ENCODE peak calls at places on chromosome 11, in nine cellular contexts. R, V, H, K, Y, A, O, M and L are unnamed samples. For H3K4me1, the result is how much of the 10 kb centered on the place peaks cover.

GRCh38 chr11:118902336-118903203 is 18.9 kb downstream of the CXCR5 start:
- DNase-seq in R (no peak), V (peak), H (no peak), K (no peak), Y (no peak), A (no peak), O (no peak), M (no peak), L (no peak)

GRCh38 chr11:35477871-35478270 is 47.5 kb downstream of the PAMR1 start:
- DNase-seq in R (peak), V (no peak), H (no peak), K (no peak), Y (no peak), A (no peak), O (no peak), M (no peak), L (no peak)

GRCh38 chr11:1302041-1302460 is 7.4 kb downstream of the TOLLIP start:
- DNase-seq in R (no peak), V (peak), H (no peak), K (no peak), Y (no peak), A (no peak), O (no peak), M (no peak), L (no peak)

GRCh38 chr11:134032501-134033091 is 36.3 kb upstream of the JAM3 start:
- DNase-seq in R (no peak), V (peak), H (no peak), K (no peak), Y (peak), A (peak), O (no peak), M (no peak), L (no peak)

GRCh38 chr11:120912504-120912903 is 111.4 kb upstream of the TBCEL start:
- DNase-seq in R (peak), V (no peak), H (peak), K (peak), Y (no peak), A (no peak), O (no peak), M (peak), L (no peak)

GRCh38 chr11:86067230-86068137 is 1.4 kb downstream of the PICALM start:
- DNase-seq in R (no peak), V (no peak), H (peak), K (peak), Y (no peak), A (no peak), O (no peak), M (no peak), L (peak)

GRCh38 chr11:46674463-46675287 is 25.7 kb downstream of the ARHGAP1 start:
- DNase-seq in R (peak), V (peak), H (peak), K (no peak), Y (peak), A (peak), O (no peak), M (no peak), L (no peak)

GRCh38 chr11:7603031-7603781 is 70.1 kb downstream of the CYB5R2 start:
- DNase-seq in R (no peak), V (no peak), H (no peak), K (no peak), Y (no peak), A (no peak), O (no peak), M (no peak), L (no peak)

GRCh38 chr11:33412231-33412630 is 155.1 kb downstream of the HIPK3 start:
- DNase-seq in R (no peak), V (no peak), H (no peak), K (no peak), Y (no peak), A (no peak), O (no peak), M (no peak), L (no peak)

GRCh38 chr11:27698872-27699241 is 1.4 kb downstream of the BDNF start:
- DNase-seq in R (peak), V (peak), H (peak), K (peak), Y (no peak), A (peak), O (peak), M (peak), L (peak)

GRCh38 chr11:69508974-69509373 is 27.5 kb downstream of the LINC01488 start:
- DNase-seq in R (no peak), V (peak), H (no peak), K (no peak), Y (no peak), A (no peak), O (no peak), M (no peak), L (no peak)

GRCh38 chr11:71182791-71183556 is 69.4 kb downstream of the SHANK2 start:
- DNase-seq in R (no peak), V (peak), H (no peak), K (peak), Y (no peak), A (no peak), O (peak), M (no peak), L (peak)

GRCh38 chr11:469684-470667 is 19.9 kb downstream of the PTDSS2 start:
- DNase-seq in R (no peak), V (peak), H (no peak), K (no peak), Y (no peak), A (peak), O (peak), M (peak), L (peak)

GRCh38 chr11:73206751-73207280 is 11.3 kb upstream of the P2RY2 start:
- DNase-seq in R (no peak), V (no peak), H (no peak), K (no peak), Y (no peak), A (no peak), O (no peak), M (no peak), L (no peak)

GRCh38 chr11:28049338-28050216 is 58.4 kb downstream of the KIF18A start:
- DNase-seq in R (no peak), V (no peak), H (no peak), K (no peak), Y (no peak), A (no peak), O (no peak), M (peak), L (peak)

GRCh38 chr11:134277176-134278001 is 1.2 kb downstream of the GLB1L3 start:
- DNase-seq in R (peak), V (no peak), H (no peak), K (no peak), Y (no peak), A (no peak), O (no peak), M (no peak), L (no peak)

GRCh38 chr11:46826310-46827044 is 19.6 kb downstream of the CKAP5 start:
- DNase-seq in R (peak), V (peak), H (peak), K (peak), Y (peak), A (peak), O (peak), M (peak), L (peak)

GRCh38 chr11:31214337-31214736 is 155.2 kb downstream of the DCDC1 start:
- DNase-seq in R (peak), V (no peak), H (no peak), K (no peak), Y (no peak), A (no peak), O (no peak), M (no peak), L (no peak)

DNA sequence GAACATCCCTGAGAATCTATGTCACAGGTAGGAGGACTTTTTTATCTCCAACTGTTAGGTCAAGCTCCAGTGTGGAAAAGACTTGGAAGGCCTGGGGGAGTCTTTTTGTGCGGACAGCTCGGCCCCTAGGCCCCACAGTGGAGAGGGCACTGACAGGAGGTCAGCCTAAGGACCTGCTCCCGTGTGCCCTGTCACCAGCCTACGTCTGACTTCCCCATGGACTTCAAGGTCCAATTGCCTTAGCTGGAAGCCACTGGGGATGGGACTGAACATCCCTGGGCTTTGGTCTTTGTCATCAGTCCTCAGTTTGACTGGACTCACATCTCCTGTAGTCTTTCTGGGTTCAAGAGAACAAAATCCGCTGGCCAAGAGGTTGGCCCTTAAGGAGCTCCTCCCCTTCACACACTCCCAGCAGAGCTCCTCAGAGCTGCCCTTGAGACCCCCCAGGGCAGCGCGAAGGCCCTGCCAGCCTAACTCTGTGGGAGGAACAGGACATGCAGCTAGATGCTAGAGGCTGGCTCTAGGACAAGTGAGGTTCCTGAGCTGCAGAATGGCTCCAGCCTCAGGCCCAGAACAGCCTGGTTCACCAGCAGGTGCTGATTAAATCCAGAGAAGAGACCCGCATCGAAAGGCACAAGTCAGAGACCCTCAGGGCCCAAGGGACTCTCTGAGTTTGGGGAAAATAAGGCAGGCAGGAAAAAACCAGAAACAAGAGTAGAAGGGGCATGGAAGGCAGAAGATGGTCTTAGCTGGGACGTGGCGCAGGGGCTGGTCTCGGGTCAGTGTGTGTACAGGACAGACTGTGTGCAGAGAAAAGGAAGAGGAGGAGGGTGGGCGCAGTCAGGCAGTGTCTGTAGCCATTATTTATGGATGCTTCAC is 31.6 kb downstream of the PPP2R1B start:
- DNase-seq in R (no peak), V (no peak), H (no peak), K (no peak), Y (no peak), A (no peak), O (no peak), M (no peak), L (no peak)
- H3K4me1 ChIP-seq in R (under half), V (half or more), H (under half), K (under half), Y (under half), A (half or more), O (half or more), M (half or more), L (under half)

GRCh38 chr11:78216021-78216420 is 27.3 kb downstream of the USP35 start:
- DNase-seq in R (no peak), V (no peak), H (no peak), K (no peak), Y (no peak), A (no peak), O (no peak), M (no peak), L (no peak)

GRCh38 chr11:78214331-78215194 is 25.8 kb downstream of the USP35 start:
- DNase-seq in R (no peak), V (no peak), H (no peak), K (no peak), Y (no peak), A (no peak), O (no peak), M (no peak), L (no peak)

GRCh38 chr11:78211565-78211964 is 22.8 kb downstream of the USP35 start:
- DNase-seq in R (no peak), V (no peak), H (no peak), K (no peak), Y (no peak), A (no peak), O (no peak), M (no peak), L (no peak)

GRCh38 chr11:78212586-78213371 is 24.1 kb downstream of the USP35 start:
- DNase-seq in R (no peak), V (peak), H (no peak), K (no peak), Y (no peak), A (no peak), O (no peak), M (peak), L (no peak)

GRCh38 chr11:78213526-78214330 is 25.0 kb downstream of the USP35 start:
- DNase-seq in R (no peak), V (peak), H (no peak), K (no peak), Y (no peak), A (no peak), O (no peak), M (no peak), L (no peak)
- H3K27ac ChIP-seq in R (no peak), V (no peak), H (no peak), K (no peak), Y (no peak), A (no peak), O (peak), M (no peak), L (no peak)

GRCh38 chr11:64089027-64089360 is 53.3 kb downstream of the FLRT1 start:
- DNase-seq in R (no peak), V (no peak), H (no peak), K (no peak), Y (no peak), A (no peak), O (no peak), M (no peak), L (no peak)
- H3K4me1 ChIP-seq in R (under half), V (half or more), H (under half), K (under half), Y (under half), A (under half), O (under half), M (under half), L (under half)

GRCh38 chr11:111310723-111311122 is 12.4 kb downstream of the POU2AF3 start:
- DNase-seq in R (no peak), V (no peak), H (no peak), K (peak), Y (no peak), A (no peak), O (no peak), M (no peak), L (no peak)
- H3K27ac ChIP-seq in R (no peak), V (no peak), H (no peak), K (no peak), Y (no peak), A (no peak), O (no peak), M (no peak), L (no peak)

DNA sequence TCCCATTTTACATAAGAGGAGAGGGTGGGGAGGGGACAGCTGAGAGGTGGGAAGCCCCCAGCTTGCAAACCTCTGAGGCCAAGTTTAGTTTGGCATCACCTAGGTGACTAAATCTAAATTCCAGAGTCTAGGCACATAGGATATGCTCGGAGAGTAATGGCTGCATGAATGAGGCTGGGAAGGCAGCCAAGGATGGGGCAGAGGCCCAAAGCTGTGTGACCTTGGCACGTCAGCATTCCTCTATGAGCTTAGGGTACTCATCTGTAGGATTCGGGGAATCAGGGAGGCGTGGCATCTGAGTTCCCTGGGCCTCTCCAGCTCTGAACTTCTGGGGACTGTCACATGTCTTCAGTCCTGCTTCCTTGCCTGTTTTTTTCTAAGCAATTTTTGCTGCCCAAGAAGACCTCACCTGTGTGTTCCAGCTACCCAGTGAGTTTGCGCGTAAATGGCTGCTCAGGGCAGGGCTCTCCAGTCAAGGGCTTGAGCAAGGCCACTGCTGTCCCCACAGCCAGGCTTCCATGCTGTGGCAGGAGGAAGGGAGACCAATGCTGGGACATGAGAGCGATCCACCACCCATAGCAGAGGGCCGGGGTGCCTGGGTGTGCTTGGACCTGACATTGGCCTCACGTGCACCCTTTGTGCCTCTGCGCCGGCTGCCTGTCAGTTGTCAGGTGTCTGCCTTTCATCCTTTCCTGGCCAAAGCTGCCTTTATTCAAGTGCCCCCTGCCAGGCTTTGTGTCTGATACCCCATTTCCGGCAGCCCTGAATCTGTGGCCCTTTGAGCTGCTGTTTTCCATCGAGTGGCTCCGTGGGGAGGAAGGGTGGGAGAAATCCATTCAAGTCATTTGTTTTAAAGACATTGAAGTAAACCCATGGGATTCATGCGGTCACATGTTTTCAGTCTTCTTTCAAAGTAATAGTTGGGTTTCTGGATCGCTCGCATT is 14.0 kb downstream of the DAGLA start:
- DNase-seq in R (no peak), V (peak), H (no peak), K (no peak), Y (no peak), A (no peak), O (no peak), M (peak), L (no peak)
- H3K4me1 ChIP-seq in R (under half), V (half or more), H (under half), K (under half), Y (under half), A (under half), O (under half), M (under half), L (under half)

GRCh38 chr11:75386912-75387311 is 12.4 kb upstream of the RPS3 start:
- DNase-seq in R (no peak), V (peak), H (no peak), K (no peak), Y (no peak), A (no peak), O (no peak), M (no peak), L (no peak)

GRCh38 chr11:75388386-75389275 is 10.7 kb upstream of the RPS3 start:
- DNase-seq in R (peak), V (peak), H (peak), K (peak), Y (peak), A (peak), O (peak), M (peak), L (peak)

GRCh38 chr11:75387742-75388294 is 11.5 kb upstream of the RPS3 start:
- DNase-seq in R (no peak), V (no peak), H (no peak), K (no peak), Y (no peak), A (no peak), O (no peak), M (no peak), L (no peak)

GRCh38 chr11:75389276-75389605 is 10.1 kb upstream of the RPS3 start:
- DNase-seq in R (no peak), V (peak), H (no peak), K (no peak), Y (no peak), A (no peak), O (no peak), M (peak), L (no peak)

GRCh38 chr11:75389925-75390324 is 9.4 kb upstream of the RPS3 start:
- DNase-seq in R (no peak), V (no peak), H (no peak), K (no peak), Y (no peak), A (no peak), O (no peak), M (no peak), L (no peak)
- H3K27ac ChIP-seq in R (no peak), V (no peak), H (no peak), K (no peak), Y (no peak), A (no peak), O (no peak), M (no peak), L (no peak)

GRCh38 chr11:107751082-107751481 is 39.2 kb upstream of the SLN start:
- DNase-seq in R (no peak), V (no peak), H (no peak), K (no peak), Y (no peak), A (no peak), O (no peak), M (no peak), L (no peak)

GRCh38 chr11:107750313-107750712 is 38.5 kb upstream of the SLN start:
- DNase-seq in R (no peak), V (no peak), H (no peak), K (no peak), Y (no peak), A (no peak), O (no peak), M (no peak), L (no peak)

GRCh38 chr11:107756553-107756952 is 44.7 kb upstream of the SLN start:
- DNase-seq in R (peak), V (no peak), H (no peak), K (no peak), Y (no peak), A (no peak), O (no peak), M (no peak), L (no peak)

GRCh38 chr11:107752508-107752907 is 40.7 kb upstream of the SLN start:
- DNase-seq in R (no peak), V (no peak), H (no peak), K (no peak), Y (no peak), A (no peak), O (no peak), M (no peak), L (no peak)

DNA sequence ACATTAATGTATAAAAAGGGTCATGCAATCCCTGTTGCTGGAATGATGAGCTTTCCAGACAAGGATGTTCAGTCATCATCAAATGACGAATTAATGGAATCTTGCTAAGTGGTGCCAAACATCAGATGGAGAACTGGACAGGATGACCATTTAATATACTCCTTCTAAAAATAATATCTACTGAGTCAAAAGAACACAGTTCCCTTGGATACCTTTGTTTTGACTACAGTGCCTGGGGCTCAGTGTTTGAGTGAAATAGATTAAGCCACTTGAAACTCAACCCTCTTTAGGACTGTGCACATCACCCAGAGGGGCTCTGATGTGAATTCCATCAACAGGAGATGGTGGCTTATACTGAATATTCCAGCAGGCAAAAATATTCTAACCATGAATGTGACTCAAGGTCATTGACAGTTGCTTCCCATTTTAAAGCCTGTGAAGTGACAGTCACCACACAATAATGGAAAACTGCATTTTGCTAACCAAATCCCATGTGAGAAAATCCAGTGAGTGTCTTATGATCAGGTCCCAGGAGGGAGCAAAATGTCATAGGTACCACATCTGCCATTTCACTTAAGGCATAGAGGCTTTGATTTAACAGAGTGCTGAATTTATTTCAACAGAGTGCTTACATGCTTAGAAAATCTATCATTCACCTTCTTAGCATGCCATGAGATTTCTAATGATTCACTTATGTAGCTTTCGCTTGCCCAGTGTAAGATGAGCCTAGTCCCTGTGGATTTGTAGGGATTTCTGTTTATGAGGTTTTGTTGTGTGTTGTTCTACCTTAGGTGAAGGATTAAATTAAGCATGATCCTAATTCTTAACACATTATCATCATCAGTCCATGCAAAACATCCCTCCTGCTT is 41.3 kb upstream of the SLN start:
- DNase-seq in R (no peak), V (no peak), H (no peak), K (no peak), Y (no peak), A (no peak), O (no peak), M (no peak), L (no peak)
- H3K4me1 ChIP-seq in R (under half), V (under half), H (under half), K (under half), Y (under half), A (under half), O (under half), M (under half), L (under half)

DNA sequence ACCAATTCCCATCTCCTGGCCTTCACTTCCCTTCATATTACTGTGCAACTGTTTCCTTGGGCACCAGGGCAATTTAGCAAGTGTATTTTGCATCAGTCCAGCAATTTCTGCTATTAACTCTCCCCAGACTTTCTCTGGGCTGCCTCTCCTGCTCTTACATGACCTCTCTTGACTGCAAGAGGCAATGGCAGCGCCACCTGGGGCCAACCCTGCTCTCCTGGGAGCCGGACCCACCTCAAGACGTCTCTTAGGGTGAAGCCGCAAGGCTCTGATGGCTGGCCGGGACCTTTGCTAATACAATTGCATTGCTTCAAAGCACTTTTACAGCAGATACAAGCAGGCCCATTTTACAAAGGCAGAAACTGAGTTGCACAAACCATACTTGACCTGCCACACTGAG is 360.2 kb downstream of the CADM1 start:
- DNase-seq in R (no peak), V (no peak), H (no peak), K (no peak), Y (no peak), A (no peak), O (no peak), M (no peak), L (no peak)
- H3K27ac ChIP-seq in R (no peak), V (no peak), H (no peak), K (no peak), Y (no peak), A (no peak), O (no peak), M (no peak), L (no peak)